ENCODE peak calls at places on chromosomes 3 and 15, in four cellular contexts. One of them, this sample, is unnamed.

GRCh38 chr15:51647128-51647562 is 24.6 kb upstream of the DMXL2 start:
- DNase-seq in fibroblast of lung: peak
- DNase-seq in PC-3: peak
- DNase-seq in H1: no peak
- DNase-seq in this sample: no peak

GRCh38 chr3:137081711-137082110 is 123.9 kb downstream of the IL20RB start:
- DNase-seq in fibroblast of lung: no peak
- DNase-seq in PC-3: no peak
- DNase-seq in H1: no peak
- DNase-seq in this sample: no peak

GRCh38 chr3:49554639-49555265 is 475 bp downstream of the BSN start:
- DNase-seq in fibroblast of lung: no peak
- DNase-seq in PC-3: peak
- DNase-seq in H1: peak
- DNase-seq in this sample: peak

GRCh38 chr15:55740981-55741591 is 1.9 kb downstream of the PRTG start:
- DNase-seq in fibroblast of lung: no peak
- DNase-seq in PC-3: no peak
- DNase-seq in H1: no peak
- DNase-seq in this sample: no peak

GRCh38 chr15:70356062-70356860 is 258.5 kb upstream of the TLE3 start:
- DNase-seq in fibroblast of lung: no peak
- DNase-seq in PC-3: no peak
- DNase-seq in H1: no peak
- DNase-seq in this sample: no peak

GRCh38 chr3:8416965-8417364 is 84.7 kb upstream of the LMCD1 start:
- DNase-seq in fibroblast of lung: peak
- DNase-seq in PC-3: peak
- DNase-seq in H1: peak
- DNase-seq in this sample: peak

GRCh38 chr15:73584699-73585420 is 48.3 kb downstream of the NPTN start:
- DNase-seq in fibroblast of lung: peak
- DNase-seq in PC-3: no peak
- DNase-seq in H1: no peak
- DNase-seq in this sample: no peak

GRCh38 chr15:55661431-55661830 is 73.3 kb upstream of the PYGO1 start:
- DNase-seq in fibroblast of lung: peak
- DNase-seq in PC-3: no peak
- DNase-seq in H1: no peak
- DNase-seq in this sample: no peak

GRCh38 chr3:182501861-182502260 is 291.4 kb upstream of the ATP11B start:
- DNase-seq in fibroblast of lung: peak
- DNase-seq in PC-3: no peak
- DNase-seq in H1: no peak
- DNase-seq in this sample: no peak

DNA sequence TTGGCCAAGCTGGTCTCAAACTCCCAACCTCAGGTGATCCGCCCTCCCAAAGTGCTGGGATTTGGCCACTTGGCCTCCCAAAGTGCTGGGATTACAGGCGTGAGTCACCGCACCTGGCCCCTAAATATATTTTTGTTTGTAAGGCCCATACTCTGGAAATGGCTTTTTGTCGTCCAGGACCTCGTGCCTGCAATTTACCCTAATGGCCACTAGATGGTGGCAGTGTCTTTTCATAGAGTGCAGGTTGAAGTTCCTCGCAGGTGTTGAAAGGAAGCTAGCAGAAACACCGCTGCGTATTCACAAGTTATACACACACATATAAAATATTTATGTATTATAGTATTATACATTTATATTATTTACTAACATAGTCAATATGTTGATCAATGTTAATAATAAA is 97.2 kb downstream of the LRTM1 start:
- DNase-seq in fibroblast of lung: no peak
- DNase-seq in PC-3: peak
- DNase-seq in H1: peak
- DNase-seq in this sample: peak
- TF ChIP-seq CTCF in fibroblast of lung: peak
- TF ChIP-seq CTCF in PC-3: peak
- TF ChIP-seq CTCF in H1: peak
- TF ChIP-seq CTCF in this sample: peak

DNA sequence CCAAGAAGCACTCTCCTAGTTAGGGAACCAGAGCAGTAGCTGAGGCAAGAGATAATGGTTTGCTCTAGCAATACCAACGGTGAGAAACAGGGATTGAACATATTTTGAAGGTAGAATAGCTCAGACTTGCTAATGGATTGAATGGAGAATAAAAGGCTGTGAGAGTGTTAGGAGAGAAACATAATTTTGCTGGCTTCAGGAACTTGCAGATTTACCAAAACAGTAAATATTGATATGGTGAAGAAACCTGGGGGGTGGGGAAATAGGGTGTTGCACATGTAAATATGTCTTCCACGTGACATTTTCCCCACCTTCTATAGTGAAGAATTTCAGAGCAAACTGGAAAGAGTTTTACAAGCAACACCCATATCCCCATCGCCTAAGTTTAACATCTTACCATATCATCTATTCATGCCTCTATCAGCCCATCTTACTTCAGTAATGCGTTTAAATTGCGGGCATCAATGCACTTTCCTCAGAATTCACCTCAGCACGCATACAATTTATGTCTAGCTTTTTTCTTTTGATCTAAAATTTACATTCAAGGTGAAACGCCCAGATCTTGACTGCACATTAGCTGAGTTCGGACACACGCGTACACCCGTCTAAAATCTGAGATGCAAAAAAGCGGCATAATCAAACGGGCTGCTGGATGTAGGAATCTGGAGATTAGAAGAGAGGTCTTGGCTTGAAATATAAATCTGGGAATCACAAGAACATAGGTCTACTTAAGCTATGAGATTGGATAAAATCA is 902 bp upstream of the NR1D2 start:
- DNase-seq in fibroblast of lung: no peak
- DNase-seq in PC-3: no peak
- DNase-seq in H1: no peak
- DNase-seq in this sample: no peak
- H3K9ac ChIP-seq in fibroblast of lung: peak
- H3K9ac ChIP-seq in PC-3: peak
- H3K9ac ChIP-seq in H1: peak
- H3K9ac ChIP-seq in this sample: peak

GRCh38 chr3:127815641-127816605 is 6.4 kb downstream of the MGLL start:
- DNase-seq in fibroblast of lung: no peak
- DNase-seq in PC-3: no peak
- DNase-seq in H1: no peak
- DNase-seq in this sample: no peak
- TF ChIP-seq CTCF in fibroblast of lung: no peak
- TF ChIP-seq CTCF in PC-3: no peak
- TF ChIP-seq CTCF in H1: no peak
- TF ChIP-seq CTCF in this sample: no peak

GRCh38 chr3:46730819-46731218 is 13.2 kb upstream of the PRSS50 start:
- DNase-seq in fibroblast of lung: no peak
- DNase-seq in PC-3: no peak
- DNase-seq in H1: no peak
- DNase-seq in this sample: no peak

GRCh38 chr3:46733026-46733800 is 15.5 kb upstream of the PRSS50 start:
- DNase-seq in fibroblast of lung: no peak
- DNase-seq in PC-3: peak
- DNase-seq in H1: no peak
- DNase-seq in this sample: peak

GRCh38 chr3:46729038-46729437 is 11.4 kb upstream of the PRSS50 start:
- DNase-seq in fibroblast of lung: no peak
- DNase-seq in PC-3: no peak
- DNase-seq in H1: peak
- DNase-seq in this sample: peak

GRCh38 chr3:46734773-46735172 is 17.1 kb upstream of the PRSS50 start:
- DNase-seq in fibroblast of lung: no peak
- DNase-seq in PC-3: no peak
- DNase-seq in H1: peak
- DNase-seq in this sample: peak

DNA sequence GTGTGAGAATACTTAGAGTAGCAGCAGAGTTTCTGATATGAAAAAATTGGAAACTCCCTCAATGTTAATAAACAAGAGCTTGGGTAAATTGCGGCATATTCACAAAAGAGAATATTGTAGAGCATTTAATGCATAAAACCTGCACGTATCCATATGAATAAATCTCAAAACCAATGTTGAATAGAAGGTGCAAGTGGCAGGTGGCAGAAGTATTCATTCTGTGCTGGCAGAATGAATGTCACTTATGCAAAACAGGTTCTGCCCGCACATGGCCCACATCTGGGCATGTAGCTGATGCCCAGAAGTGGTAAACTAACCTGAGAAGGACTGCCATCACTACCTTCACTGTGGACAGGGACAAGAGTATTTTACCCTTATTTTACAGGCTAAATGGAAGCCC is 14.1 kb upstream of the PRSS50 start:
- DNase-seq in fibroblast of lung: no peak
- DNase-seq in PC-3: no peak
- DNase-seq in H1: no peak
- DNase-seq in this sample: no peak
- H3K9ac ChIP-seq in fibroblast of lung: no peak
- H3K9ac ChIP-seq in PC-3: no peak
- H3K9ac ChIP-seq in H1: no peak
- H3K9ac ChIP-seq in this sample: no peak

GRCh38 chr3:152079980-152080379 is 188.7 kb upstream of the MBNL1 start:
- DNase-seq in fibroblast of lung: no peak
- DNase-seq in PC-3: no peak
- DNase-seq in H1: no peak
- DNase-seq in this sample: no peak
- TF ChIP-seq CTCF in fibroblast of lung: no peak
- TF ChIP-seq CTCF in PC-3: no peak
- TF ChIP-seq CTCF in H1: no peak
- TF ChIP-seq CTCF in this sample: no peak

DNA sequence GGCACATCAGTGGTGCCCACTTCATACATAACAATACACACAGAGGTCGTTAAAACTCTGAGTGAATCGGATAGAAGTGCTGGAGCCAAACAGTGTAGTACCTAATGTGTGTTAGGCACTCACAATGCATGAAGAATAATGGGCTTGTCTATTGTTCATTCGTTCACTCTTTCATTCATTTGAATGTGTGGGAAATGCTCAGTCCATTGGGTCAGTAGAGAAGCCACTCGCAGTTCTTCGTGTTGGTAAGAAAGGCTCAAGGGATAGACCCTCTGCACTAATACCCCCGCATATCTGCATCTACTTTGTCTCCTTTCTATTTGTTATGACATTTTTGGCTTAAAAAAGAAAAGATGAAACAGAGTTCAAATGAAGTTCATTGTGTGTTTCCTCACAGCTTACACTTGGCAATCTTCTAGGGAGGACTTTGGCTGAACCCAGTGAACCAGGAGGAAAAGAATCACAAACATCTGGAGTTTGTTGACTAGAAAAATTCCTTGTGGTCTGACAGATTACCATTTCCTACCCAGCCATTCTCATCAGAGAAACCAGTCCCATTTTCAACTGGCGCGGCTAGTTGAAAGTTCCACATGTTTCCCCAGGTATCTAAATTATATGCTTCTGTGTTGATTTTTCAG is 32.9 kb upstream of the MFSD1 start:
- DNase-seq in fibroblast of lung: peak
- DNase-seq in PC-3: peak
- DNase-seq in H1: no peak
- DNase-seq in this sample: no peak
- H3K9ac ChIP-seq in fibroblast of lung: peak
- H3K9ac ChIP-seq in PC-3: peak
- H3K9ac ChIP-seq in H1: no peak
- H3K9ac ChIP-seq in this sample: no peak

GRCh38 chr3:160134454-160134853 is 90.8 kb upstream of the C3orf80 start:
- DNase-seq in fibroblast of lung: no peak
- DNase-seq in PC-3: peak
- DNase-seq in H1: no peak
- DNase-seq in this sample: peak
- TF ChIP-seq CTCF in fibroblast of lung: no peak
- TF ChIP-seq CTCF in PC-3: peak
- TF ChIP-seq CTCF in H1: no peak
- TF ChIP-seq CTCF in this sample: no peak

GRCh38 chr15:84721381-84721780 is 5.4 kb upstream of the SEC11A start:
- DNase-seq in fibroblast of lung: no peak
- DNase-seq in PC-3: no peak
- DNase-seq in H1: no peak
- DNase-seq in this sample: no peak
- H3K9ac ChIP-seq in fibroblast of lung: no peak
- H3K9ac ChIP-seq in PC-3: no peak
- H3K9ac ChIP-seq in H1: no peak
- H3K9ac ChIP-seq in this sample: no peak

DNA sequence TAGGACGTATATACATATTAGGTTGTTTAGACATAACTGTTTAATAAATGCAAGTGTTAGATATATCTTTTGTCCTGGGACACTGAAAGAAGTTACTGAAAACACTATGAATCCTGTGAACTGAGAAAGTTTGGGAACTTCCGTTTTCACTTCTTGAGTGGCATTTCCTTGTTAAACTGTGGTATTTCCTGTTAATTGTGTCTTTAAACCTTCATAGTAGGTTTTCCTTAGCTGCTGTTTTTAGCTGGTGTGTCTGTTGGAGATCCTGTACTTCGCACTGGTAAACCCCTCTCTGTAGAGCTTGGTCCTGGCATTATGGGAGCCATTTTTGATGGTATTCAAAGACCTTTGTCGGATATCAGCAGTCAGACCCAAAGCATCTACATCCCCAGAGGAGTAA is 37.1 kb downstream of the ATP6V1A start:
- DNase-seq in fibroblast of lung: peak
- DNase-seq in PC-3: no peak
- DNase-seq in H1: no peak
- DNase-seq in this sample: no peak
- TF ChIP-seq CTCF in fibroblast of lung: no peak
- TF ChIP-seq CTCF in PC-3: no peak
- TF ChIP-seq CTCF in H1: no peak
- TF ChIP-seq CTCF in this sample: no peak

DNA sequence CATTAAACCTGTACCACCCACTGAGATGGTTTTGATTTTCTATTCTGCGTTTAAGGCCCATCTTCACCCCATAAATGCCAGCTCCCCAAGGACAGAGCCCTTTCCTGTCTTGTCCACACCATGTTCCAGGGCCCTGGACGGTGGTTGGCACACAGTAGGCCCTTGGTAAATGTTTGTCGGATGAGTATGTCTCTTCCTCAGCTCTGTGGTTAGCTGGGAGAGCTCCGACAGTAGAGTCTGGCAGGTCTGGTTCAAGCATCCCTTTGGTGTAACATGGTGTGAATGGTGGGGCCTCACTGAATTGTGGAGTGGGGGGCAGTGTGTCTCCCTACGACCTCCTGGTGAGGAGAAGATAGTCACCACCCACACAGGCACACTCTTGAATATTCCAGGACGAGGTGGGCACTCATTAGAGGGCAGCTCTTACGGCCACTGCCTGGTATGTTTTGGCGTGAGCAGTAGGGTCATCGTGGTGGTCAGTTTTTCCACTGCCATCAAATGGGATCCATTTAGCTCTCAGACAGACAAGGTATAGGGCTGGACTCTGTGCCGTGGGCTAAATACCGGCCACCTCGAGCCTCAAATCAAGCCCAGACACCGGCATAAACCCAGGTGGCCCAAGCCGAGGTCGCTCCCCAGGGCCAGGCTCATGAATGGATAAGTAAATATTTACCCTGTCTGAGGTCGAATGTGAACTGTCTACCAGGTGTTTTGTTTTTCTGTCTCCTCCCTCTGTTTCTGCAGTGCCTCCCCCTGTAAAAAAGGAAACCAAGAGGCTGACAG is 61.3 kb downstream of the SMAD3 start:
- DNase-seq in fibroblast of lung: peak
- DNase-seq in PC-3: peak
- DNase-seq in H1: no peak
- DNase-seq in this sample: no peak
- H3K9ac ChIP-seq in fibroblast of lung: peak
- H3K9ac ChIP-seq in PC-3: peak
- H3K9ac ChIP-seq in H1: no peak
- H3K9ac ChIP-seq in this sample: no peak

This sample was measured in H9.